ENCODE peak calls at places on chromosome 2, in four cellular contexts. G, I, C and Q are unnamed samples.

GRCh38 chr2:127225186-127225960 is 5.3 kb upstream of the CYP27C1 start:
- DNase-seq in C (no peak), I (peak; percentile 41), G (peak; percentile 91), Q (peak; percentile 79)

GRCh38 chr2:224946911-224947310 is 95.4 kb downstream of the DOCK10 start:
- DNase-seq in G (peak; percentile 73), I (no peak), C (no peak), Q (peak; percentile 84)

GRCh38 chr2:58532641-58533040 is 291.5 kb upstream of the FANCL start:
- DNase-seq in C (no peak), I (no peak), G (no peak), Q (no peak)

GRCh38 chr2:31522742-31523141 is 58.0 kb downstream of the SRD5A2 start:
- DNase-seq in C (no peak), I (no peak), G (no peak), Q (no peak)

GRCh38 chr2:105934467-105934866 is 189.8 kb downstream of the NCK2 start:
- DNase-seq in I (no peak), C (no peak), G (no peak), Q (no peak)

GRCh38 chr2:127635380-127636237 is 10.3 kb upstream of the GPR17 start:
- DNase-seq in C (no peak), I (no peak), G (no peak), Q (no peak)

GRCh38 chr2:139216435-139216834 is 436.2 kb upstream of the NXPH2 start:
- DNase-seq in I (no peak), G (no peak), C (no peak), Q (no peak)

GRCh38 chr2:200099271-200099670 is 143.9 kb downstream of the MAIP1 start:
- DNase-seq in C (no peak), I (no peak), G (no peak), Q (no peak)

GRCh38 chr2:43082111-43082877 is 144.1 kb downstream of the ZFP36L2 start:
- DNase-seq in C (peak; percentile 82), G (peak; percentile 94), I (peak; percentile 93), Q (peak; percentile 87)

GRCh38 chr2:41197781-41198180 is 745.9 kb upstream of the SLC8A1 start:
- DNase-seq in G (no peak), C (no peak), I (no peak), Q (peak; percentile 40)

GRCh38 chr2:120906914-120907313 is 171.2 kb downstream of the GLI2 start:
- DNase-seq in I (no peak), G (no peak), C (no peak), Q (no peak)

GRCh38 chr2:120909102-120909501 is 173.4 kb downstream of the GLI2 start:
- DNase-seq in G (no peak), C (no peak), I (no peak), Q (no peak)

GRCh38 chr2:120908314-120908975 is 172.8 kb downstream of the GLI2 start:
- DNase-seq in G (no peak), C (no peak), I (no peak), Q (no peak)

GRCh38 chr2:120905824-120906571 is 170.3 kb downstream of the GLI2 start:
- DNase-seq in G (no peak), C (no peak), I (no peak), Q (no peak)

GRCh38 chr2:120907822-120908221 is 172.2 kb downstream of the GLI2 start:
- DNase-seq in G (no peak), I (no peak), C (no peak), Q (no peak)
- H3K4me3 ChIP-seq in G (no peak overlapping the region), I (no peak overlapping the region), C (no peak overlapping the region), Q (no peak overlapping the region)

DNA sequence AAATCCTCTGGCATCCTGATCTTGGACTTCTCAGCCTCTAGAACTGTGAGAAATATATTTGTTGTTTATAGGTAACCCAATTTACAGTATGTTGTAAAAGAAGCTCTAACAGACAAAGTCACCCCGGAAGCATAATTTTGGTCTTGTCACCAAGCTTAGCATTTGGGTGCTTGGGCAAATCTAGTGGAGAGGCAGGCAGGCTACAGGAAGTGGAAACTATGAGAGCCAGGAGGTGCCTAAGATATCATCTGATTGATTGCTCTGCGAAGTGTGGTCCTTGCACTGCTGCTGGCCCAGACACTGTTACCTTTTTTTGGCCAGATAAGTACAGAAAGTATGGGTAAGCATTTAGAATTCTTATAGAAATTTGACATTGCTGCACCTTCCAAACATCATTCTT is 102.9 kb downstream of the CDC42EP3 start:
- DNase-seq in G (no peak), C (no peak), I (no peak), Q (no peak)
- H3K4me3 ChIP-seq in G (no peak overlapping the region), C (no peak overlapping the region), I (no peak overlapping the region), Q (no peak overlapping the region)

GRCh38 chr2:233060500-233061006 is 411 bp downstream of the INPP5D start:
- DNase-seq in C (no peak), G (no peak), I (no peak), Q (no peak)

GRCh38 chr2:233058717-233059546 is 1.2 kb upstream of the INPP5D start:
- DNase-seq in G (no peak), I (no peak), C (no peak), Q (no peak)

GRCh38 chr2:233059797-233060499 is at the start of gene INPP5D:
- DNase-seq in G (no peak), C (peak; percentile 36), I (no peak), Q (no peak)

GRCh38 chr2:233061007-233061590 is 957 bp downstream of the INPP5D start:
- DNase-seq in C (no peak), G (no peak), I (no peak), Q (no peak)

DNA sequence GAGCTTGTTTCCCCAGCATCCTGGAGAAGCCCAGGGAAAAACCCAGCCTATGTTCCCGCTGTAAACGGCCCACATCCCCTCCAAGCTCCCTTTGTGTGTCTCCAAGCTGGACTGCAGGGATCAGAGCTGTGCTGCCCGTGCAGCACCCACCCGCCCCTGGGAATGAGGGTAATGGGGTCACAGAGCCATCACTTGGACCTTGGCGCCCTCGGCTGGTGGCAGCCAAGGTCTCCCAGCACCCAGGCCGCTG is 670 bp upstream of the INPP5D start:
- DNase-seq in G (no peak), I (no peak), C (no peak), Q (no peak)
- H3K4me3 ChIP-seq in G (no peak overlapping the region), I (no peak overlapping the region), C (peak overlapping the region; percentile 69), Q (no peak overlapping the region)

GRCh38 chr2:149063177-149063576 is 24.7 kb downstream of the LYPD6B start:
- DNase-seq in G (no peak), C (no peak), I (no peak), Q (no peak)
- H3K4me3 ChIP-seq in G (no peak overlapping the region), C (no peak overlapping the region), I (no peak overlapping the region), Q (no peak overlapping the region)

GRCh38 chr2:100161940-100162620 is 19.7 kb upstream of the AFF3 start:
- DNase-seq in C (no peak), G (no peak), I (no peak), Q (no peak)
- H3K4me3 ChIP-seq in C (no peak overlapping the region), G (no peak overlapping the region), I (no peak overlapping the region), Q (no peak overlapping the region)

DNA sequence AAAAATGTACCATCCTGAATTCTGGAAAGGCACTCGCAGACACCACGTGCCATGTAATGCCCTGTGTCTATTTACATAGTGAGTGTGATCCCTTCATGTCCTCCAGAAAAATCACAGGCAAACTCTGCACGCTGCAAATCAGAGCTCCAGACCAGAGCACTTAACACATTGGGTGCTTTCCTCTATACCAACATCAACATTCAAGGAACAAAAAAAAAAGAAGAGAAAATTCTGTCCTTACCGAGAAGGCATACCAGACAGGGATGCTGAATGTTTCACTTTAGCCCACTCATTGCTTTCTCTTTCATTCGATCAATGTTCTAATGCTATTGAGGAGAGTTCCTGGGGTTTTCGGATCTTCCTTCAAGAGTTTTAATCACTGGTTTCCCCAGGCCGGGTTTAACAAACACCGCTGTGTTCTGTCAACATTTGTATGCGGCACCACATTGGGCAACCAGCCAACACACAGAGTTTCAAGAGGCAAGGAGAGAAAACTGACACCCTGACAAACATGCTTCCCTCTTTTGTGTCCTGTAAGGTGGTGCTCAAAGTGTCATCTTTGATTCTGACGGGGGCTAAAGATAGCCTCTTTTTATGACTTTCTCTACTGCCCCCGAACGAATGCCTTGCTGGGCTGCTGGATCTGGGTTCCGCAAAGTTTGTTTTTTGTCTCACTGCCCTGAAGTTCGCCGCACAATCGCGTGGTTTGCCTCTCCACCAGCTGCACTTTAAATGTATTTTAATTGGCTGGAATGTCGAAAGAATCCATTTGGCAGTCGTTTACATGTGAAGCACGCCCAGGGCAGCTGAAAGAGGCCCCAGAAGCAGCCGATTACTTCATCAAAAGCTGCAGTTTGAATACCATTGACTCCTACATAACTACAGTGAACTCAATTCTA is 106.4 kb upstream of the NCKAP5 start:
- DNase-seq in I (peak; percentile 64), C (peak; percentile 38), G (peak; percentile 76), Q (peak; percentile 93)
- H3K4me3 ChIP-seq in I (peak overlapping the region; percentile 27), C (peak overlapping the region; percentile 56), G (no peak overlapping the region), Q (peak overlapping the region; percentile 46)

GRCh38 chr2:218960196-218961165 is 1.0 kb downstream of the CDK5R2 start:
- DNase-seq in G (no peak), I (no peak), C (no peak), Q (no peak)

GRCh38 chr2:218961229-218961628 is 1.8 kb downstream of the CDK5R2 start:
- DNase-seq in C (no peak), G (no peak), I (no peak), Q (no peak)

GRCh38 chr2:218959141-218959731 is at the start of gene CDK5R2:
- DNase-seq in C (peak; percentile 62), I (peak; percentile 83), G (peak; percentile 70), Q (peak; percentile 81)

GRCh38 chr2:218958276-218958675 is 1.2 kb upstream of the CDK5R2 start:
- DNase-seq in I (no peak), G (no peak), C (no peak), Q (no peak)

GRCh38 chr2:218959761-218960195 is 312 bp downstream of the CDK5R2 start:
- DNase-seq in I (no peak), G (no peak), C (no peak), Q (no peak)
- H3K4me3 ChIP-seq in I (peak overlapping the region; percentile 39), G (peak overlapping the region; percentile 23), C (peak overlapping the region; percentile 61), Q (peak overlapping the region; percentile 40)